ENCODE peak calls at places on chromosomes 6 and 20, in ten cellular contexts. U, V, I, T, W, O, X, E, B and G are unnamed samples.
A peak's percentile ranks its signal among the peaks of the same experiment; 100 is the strongest.

GRCh38 chr6:166743415-166743814 is 116.4 kb upstream of the RPS6KA2 start:
- DNase-seq in U (no peak), V (no peak), I (no peak), T (no peak), W (no peak), O (no peak), X (no peak), E (no peak), B (no peak), G (no peak)

GRCh38 chr20:34948030-34948429 is 7.6 kb downstream of the GSS start:
- DNase-seq in U (no peak), V (peak; percentile 84), I (peak; percentile 62), T (peak; percentile 72), W (no peak), O (peak; percentile 70), X (peak; percentile 91), E (peak; percentile 90), B (no peak), G (peak; percentile 58)

GRCh38 chr20:46541229-46541935 is 9.1 kb downstream of the OCSTAMP start:
- DNase-seq in U (no peak), V (no peak), I (no peak), T (no peak), W (no peak), O (no peak), X (no peak), E (no peak), B (no peak), G (no peak)

GRCh38 chr6:169253745-169254238 is at the start of gene THBS2:
- DNase-seq in U (no peak), V (peak; percentile 93), I (peak; percentile 93), T (peak; percentile 96), W (peak; percentile 88), O (peak; percentile 99), X (peak; percentile 31), E (peak; percentile 94), B (no peak), G (peak; percentile 89)

GRCh38 chr6:30077218-30077617 is 1.6 kb upstream of the RNF39 start:
- DNase-seq in U (no peak), V (no peak), I (no peak), T (no peak), W (no peak), O (no peak), X (no peak), E (no peak), B (no peak), G (no peak)

GRCh38 chr20:63738687-63739128 is 868 bp upstream of the SLC2A4RG start:
- DNase-seq in U (peak; percentile 86), V (peak; percentile 25), I (no peak), T (no peak), W (peak; percentile 88), O (peak; percentile 25), X (no peak), E (peak; percentile 51), B (no peak), G (peak; percentile 28)

GRCh38 chr6:150835620-150836019 is 29.9 kb upstream of the MTHFD1L start:
- DNase-seq in U (no peak), V (no peak), I (no peak), T (no peak), W (no peak), O (no peak), X (peak; percentile 57), E (no peak), B (peak; percentile 61), G (no peak)

GRCh38 chr6:44868335-44868668 is 459.8 kb upstream of the RUNX2 start:
- DNase-seq in U (no peak), V (no peak), I (no peak), T (no peak), W (no peak), O (no peak), X (no peak), E (no peak), B (no peak), G (no peak)

GRCh38 chr20:13613917-13614316 is 24.8 kb downstream of the TASP1 start:
- DNase-seq in U (no peak), V (peak; percentile 28), I (no peak), T (peak; percentile 60), W (no peak), O (peak; percentile 15), X (no peak), E (no peak), B (no peak), G (no peak)

GRCh38 chr20:13611726-13612125 is 27.0 kb downstream of the TASP1 start:
- DNase-seq in U (no peak), V (no peak), I (no peak), T (no peak), W (no peak), O (no peak), X (no peak), E (no peak), B (no peak), G (no peak)

DNA sequence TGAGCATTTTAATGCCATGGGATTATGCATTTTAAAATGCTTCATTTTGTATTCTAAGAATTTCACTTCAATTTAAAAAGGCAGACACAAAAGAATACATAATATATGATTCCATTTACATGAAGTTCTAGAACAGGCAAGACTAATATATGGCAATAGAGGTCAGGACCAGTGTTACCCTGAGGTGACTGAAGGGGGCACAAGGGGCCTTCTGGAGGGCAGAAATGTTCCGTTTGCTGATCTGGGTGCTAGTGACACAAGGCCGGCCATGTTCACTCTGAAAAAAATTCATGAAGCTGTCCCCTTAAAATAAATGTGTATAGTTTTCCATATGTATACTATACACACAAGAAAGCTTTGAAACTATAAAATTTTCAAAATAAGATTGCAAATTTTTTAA is 28.5 kb downstream of the TASP1 start:
- DNase-seq in U (no peak), V (peak; percentile 7), I (no peak), T (no peak), W (no peak), O (no peak), X (no peak), E (no peak), B (no peak), G (no peak)
- TF ChIP-seq CTCF in U (no peak), V (peak; percentile 13), I (no peak), T (no peak), W (no peak), O (peak; percentile 18), X (no peak), E (no peak), B (no peak), G (no peak)

GRCh38 chr6:3229566-3230274 is 2.3 kb upstream of the TUBB2B start:
- DNase-seq in U (no peak), V (no peak), I (no peak), T (no peak), W (peak; percentile 65), O (no peak), X (no peak), E (no peak), B (no peak), G (no peak)

GRCh38 chr6:3227363-3228045 is at the start of gene TUBB2B:
- DNase-seq in U (no peak), V (no peak), I (no peak), T (no peak), W (no peak), O (no peak), X (no peak), E (no peak), B (no peak), G (peak; percentile 59)

GRCh38 chr6:3228046-3228671 is 706 bp upstream of the TUBB2B start:
- DNase-seq in U (no peak), V (no peak), I (no peak), T (no peak), W (no peak), O (no peak), X (no peak), E (no peak), B (no peak), G (no peak)

GRCh38 chr6:3230275-3231212 is 3.1 kb upstream of the TUBB2B start:
- DNase-seq in U (no peak), V (no peak), I (no peak), T (peak; percentile 25), W (peak; percentile 54), O (no peak), X (no peak), E (peak; percentile 60), B (no peak), G (no peak)

GRCh38 chr6:3228791-3229565 is 1.5 kb upstream of the TUBB2B start:
- DNase-seq in U (no peak), V (no peak), I (no peak), T (no peak), W (peak; percentile 64), O (no peak), X (no peak), E (no peak), B (no peak), G (no peak)
- H3K4me3 ChIP-seq in U (no peak overlapping the region), V (no peak overlapping the region), I (no peak overlapping the region), T (no peak overlapping the region), W (peak overlapping the region; percentile 4), O (no peak overlapping the region), X (no peak overlapping the region), E (no peak overlapping the region), B (no peak overlapping the region), G (peak overlapping the region; percentile 25)

DNA sequence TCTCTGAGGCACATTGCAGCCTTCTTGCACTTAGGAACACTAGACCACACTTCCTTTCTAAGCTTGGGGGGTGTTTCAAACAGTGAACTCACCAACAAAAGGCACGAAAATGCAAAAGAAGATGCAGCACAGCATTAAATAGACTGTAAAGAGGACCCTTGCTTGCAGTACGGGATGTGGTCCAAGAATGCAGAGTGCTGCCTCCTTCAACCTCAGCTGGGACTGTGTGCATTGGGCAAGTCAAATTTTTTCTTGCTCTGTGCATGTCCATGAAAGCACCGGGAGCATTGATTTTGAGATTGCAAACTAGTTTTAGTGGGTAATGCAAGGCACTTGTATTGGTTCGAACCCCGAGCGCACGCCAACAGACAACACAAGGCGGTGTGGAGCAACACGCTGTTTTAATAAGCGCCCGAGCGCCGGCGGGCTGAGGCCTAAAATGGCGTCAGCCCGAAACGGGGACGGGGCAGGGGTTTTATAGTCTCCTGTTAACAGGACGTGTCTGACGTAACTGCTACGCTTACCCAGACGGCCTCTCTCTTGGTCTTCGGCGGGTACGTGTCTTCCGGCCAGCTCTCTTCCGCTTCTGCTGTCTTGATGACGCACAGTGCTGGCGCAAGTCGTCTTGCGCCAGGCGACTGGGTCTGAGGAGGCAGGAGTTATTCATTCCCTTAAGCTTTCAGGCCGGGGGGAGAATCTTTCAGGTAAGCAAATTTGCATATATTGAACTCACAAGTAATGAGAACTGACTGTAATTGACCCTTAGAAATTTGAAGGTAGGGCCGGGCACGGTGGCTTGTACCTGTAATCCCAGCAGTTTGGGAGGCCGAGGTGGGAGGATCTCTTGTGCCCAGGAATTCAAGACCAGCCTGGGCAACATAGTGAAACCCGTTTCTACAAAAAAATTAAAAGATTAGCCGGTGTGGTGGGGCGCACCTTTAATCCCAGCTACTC is 18.7 kb upstream of the ZFP64 start:
- DNase-seq in U (no peak), V (no peak), I (no peak), T (no peak), W (no peak), O (no peak), X (no peak), E (no peak), B (no peak), G (no peak)
- TF ChIP-seq CTCF in U (no peak), V (no peak), I (no peak), T (no peak), W (no peak), O (no peak), X (no peak), E (no peak), B (no peak), G (no peak)

DNA sequence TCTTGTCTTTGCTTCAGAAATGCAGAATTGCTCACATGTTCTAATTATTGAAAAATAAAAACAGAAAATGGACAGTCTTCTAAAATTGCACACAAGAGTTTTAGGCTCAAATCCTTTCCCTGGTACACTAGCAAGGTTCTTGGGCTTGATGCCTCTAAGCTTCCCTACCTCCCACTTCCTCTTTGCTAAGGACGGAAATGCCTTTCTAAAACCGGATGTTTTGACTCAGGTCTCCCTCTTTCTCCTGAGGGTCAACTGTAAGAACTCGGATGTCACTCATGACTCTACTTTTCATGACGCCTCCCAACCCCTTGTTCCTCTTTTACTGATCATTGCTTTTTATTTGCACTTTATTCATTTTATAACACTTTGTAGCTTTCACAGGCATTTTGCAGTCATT is 613.5 kb downstream of the C6orf118 start:
- DNase-seq in U (no peak), V (peak; percentile 5), I (no peak), T (peak; percentile 17), W (no peak), O (no peak), X (no peak), E (no peak), B (no peak), G (no peak)
- H3K4me3 ChIP-seq in U (no peak overlapping the region), V (no peak overlapping the region), I (no peak overlapping the region), T (no peak overlapping the region), W (no peak overlapping the region), O (no peak overlapping the region), X (no peak overlapping the region), E (no peak overlapping the region), B (no peak overlapping the region), G (no peak overlapping the region)